ENCODE peak calls at places on chromosomes 5 and 9, in seven cellular contexts. C, Z, M, A, F, L and P are unnamed samples.
A peak's percentile ranks its signal among the peaks of the same experiment; 100 is the strongest.

GRCh38 chr9:129367287-129367686 is 189.2 kb upstream of the IER5L start:
- DNase-seq in C (no peak), Z (no peak), M (no peak), A (no peak), F (no peak), L (no peak), P (no peak)

GRCh38 chr5:125408582-125409069 is 662.2 kb upstream of the ZNF608 start:
- DNase-seq in C (no peak), Z (no peak), M (peak; percentile 27), A (no peak), F (no peak), L (no peak), P (no peak)

GRCh38 chr5:145660897-145661650 is 174.1 kb downstream of the PRELID2 start:
- DNase-seq in C (no peak), Z (no peak), M (no peak), A (no peak), F (no peak), L (no peak), P (no peak)

GRCh38 chr9:111481885-111482636 is 2.1 kb downstream of the ECPAS start:
- DNase-seq in C (no peak), Z (no peak), M (no peak), A (no peak), F (no peak), L (no peak), P (no peak)

GRCh38 chr9:107462691-107463090 is 26.9 kb downstream of the KLF4 start:
- DNase-seq in C (no peak), Z (no peak), M (no peak), A (no peak), F (no peak), L (no peak), P (no peak)

GRCh38 chr5:317086-317811 is 4.3 kb upstream of the AHRR start:
- DNase-seq in C (no peak), Z (no peak), M (peak; percentile 52), A (peak; percentile 87), F (no peak), L (peak; percentile 86), P (peak; percentile 90)

GRCh38 chr5:176817864-176818377 is 7.6 kb downstream of the UNC5A start:
- DNase-seq in C (no peak), Z (no peak), M (no peak), A (no peak), F (no peak), L (peak; percentile 88), P (peak; percentile 58)

GRCh38 chr5:105754056-105754455 is 1916.7 kb downstream of the EFNA5 start:
- DNase-seq in C (no peak), Z (no peak), M (no peak), A (no peak), F (no peak), L (no peak), P (no peak)

GRCh38 chr5:17379188-17379951 is 118.7 kb upstream of the TAF11L2 start:
- DNase-seq in C (no peak), Z (no peak), M (no peak), A (no peak), F (no peak), L (no peak), P (no peak)

GRCh38 chr9:113602126-113603119 is 138.9 kb downstream of the RGS3 start:
- DNase-seq in C (peak; percentile 58), Z (peak; percentile 88), M (peak; percentile 53), A (peak; percentile 86), F (peak; percentile 81), L (peak; percentile 87), P (peak; percentile 80)

GRCh38 chr9:113933188-113933587 is 57.1 kb downstream of the ZNF618 start:
- DNase-seq in C (no peak), Z (no peak), M (no peak), A (no peak), F (no peak), L (no peak), P (no peak)

GRCh38 chr5:73228052-73228451 is 55.1 kb downstream of the TMEM174 start:
- DNase-seq in C (no peak), Z (no peak), M (no peak), A (no peak), F (no peak), L (no peak), P (no peak)

GRCh38 chr5:93850311-93850710 is 108.9 kb upstream of the POU5F2 start:
- DNase-seq in C (no peak), Z (no peak), M (no peak), A (no peak), F (no peak), L (no peak), P (no peak)

GRCh38 chr5:157502143-157502647 is 42.2 kb downstream of the NIPAL4 start:
- DNase-seq in C (no peak), Z (peak; percentile 42), M (no peak), A (peak; percentile 35), F (no peak), L (no peak), P (no peak)

DNA sequence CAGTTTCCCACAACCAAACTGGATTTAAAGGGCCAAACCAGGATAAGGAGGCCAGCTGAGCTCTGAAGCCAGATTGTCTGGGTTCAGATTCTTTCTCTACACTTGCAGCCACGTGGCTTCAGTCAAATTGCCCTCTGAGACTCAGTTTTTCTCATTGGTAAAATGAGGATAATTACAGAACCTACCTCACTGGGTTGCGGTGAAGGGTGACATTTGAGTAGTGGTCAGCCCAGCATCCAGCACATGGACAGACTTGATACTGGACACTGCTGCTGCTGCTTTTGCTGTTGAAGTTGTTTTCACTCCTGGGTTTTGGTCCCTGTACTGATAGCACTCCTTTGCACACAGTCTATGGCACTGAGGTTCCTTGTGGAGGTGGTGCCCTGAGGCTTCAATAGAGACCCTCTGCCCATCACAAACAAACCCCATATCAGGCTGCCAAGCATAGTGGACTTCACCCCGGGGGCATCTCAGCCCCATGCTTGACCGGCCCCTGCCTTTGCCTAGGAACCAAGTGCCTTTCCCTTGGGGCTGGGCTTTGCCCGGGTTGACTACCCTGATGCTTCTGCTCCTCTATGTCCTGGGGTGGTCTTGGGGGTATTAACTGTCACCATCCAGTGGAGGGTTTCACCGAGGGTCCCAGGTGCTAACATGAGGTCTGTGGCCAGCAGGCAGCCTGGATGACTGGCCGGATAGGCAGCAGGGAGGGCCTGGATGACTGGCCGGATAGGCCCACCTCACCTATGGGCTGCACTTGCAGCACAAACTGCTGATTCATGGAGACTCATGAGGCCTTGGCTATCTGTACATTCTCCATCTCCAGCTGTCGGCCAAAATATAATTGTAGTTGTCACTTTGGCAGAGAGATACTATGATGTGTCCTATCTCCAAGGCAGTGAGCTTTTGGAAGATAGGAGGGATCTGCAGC is 25.9 kb upstream of the CDKN2AIPNL start:
- DNase-seq in C (no peak), Z (no peak), M (no peak), A (no peak), F (peak; percentile 59), L (no peak), P (no peak)
- TF ChIP-seq POLR2AphosphoS5 in C (no peak), Z (no peak), M (no peak), A (peak; percentile 90), F (no peak), L (no peak), P (peak; percentile 98)

GRCh38 chr9:133333566-133333965 is 2.4 kb downstream of the SURF6 start:
- DNase-seq in C (no peak), Z (peak; percentile 60), M (no peak), A (no peak), F (peak; percentile 66), L (no peak), P (no peak)

GRCh38 chr9:133333011-133333410 is 3.0 kb downstream of the SURF6 start:
- DNase-seq in C (no peak), Z (peak; percentile 36), M (no peak), A (no peak), F (peak; percentile 47), L (no peak), P (no peak)

GRCh38 chr9:133334161-133334560 is 1.8 kb downstream of the SURF6 start:
- DNase-seq in C (peak; percentile 42), Z (peak; percentile 53), M (no peak), A (no peak), F (peak; percentile 51), L (no peak), P (no peak)

GRCh38 chr9:133339641-133340040 is 3.7 kb upstream of the SURF6 start:
- DNase-seq in C (no peak), Z (no peak), M (no peak), A (no peak), F (no peak), L (no peak), P (no peak)

DNA sequence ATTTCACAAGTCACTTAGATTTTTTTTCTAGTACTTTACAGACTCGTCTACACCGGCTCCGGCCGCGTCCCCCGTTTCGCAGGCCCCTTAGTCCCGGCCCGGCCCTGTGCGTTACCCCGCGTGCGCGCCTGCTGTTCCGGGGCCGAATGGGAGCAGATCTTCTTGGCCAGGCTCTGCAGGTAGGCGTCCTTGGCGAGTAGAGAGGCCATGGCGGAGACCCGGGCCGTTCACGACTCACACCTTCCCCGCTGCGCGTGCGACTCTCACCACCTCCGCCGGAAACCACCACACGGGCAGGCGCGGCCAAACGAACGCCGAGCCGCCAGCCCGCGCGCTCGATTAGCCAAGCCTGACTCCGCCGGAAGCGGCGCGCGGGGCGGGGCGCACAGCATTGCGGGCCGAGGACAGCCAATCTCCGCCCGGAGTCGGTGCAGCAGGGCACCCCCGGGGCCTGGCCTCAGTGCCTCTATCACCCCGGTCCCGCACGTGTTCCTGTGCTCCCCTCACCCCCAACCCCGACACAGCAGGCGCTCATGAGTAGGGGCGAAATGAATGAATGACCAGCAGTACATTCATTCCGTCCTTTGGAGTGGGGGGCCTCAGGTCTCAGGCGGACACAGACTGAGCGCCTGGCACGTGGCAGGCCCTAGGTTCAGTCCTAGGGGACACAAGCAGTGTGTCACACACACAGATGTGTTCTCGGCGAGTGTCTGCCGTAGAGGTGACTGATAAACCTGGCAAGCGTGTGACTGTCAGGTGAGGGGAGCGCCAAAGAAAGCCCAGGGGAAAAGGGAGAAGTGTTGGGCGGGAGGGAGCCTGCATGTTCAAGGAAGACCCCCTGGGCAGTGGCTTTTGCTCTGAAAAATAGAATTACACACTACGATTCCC is at the start of gene SURF6:
- DNase-seq in C (peak; percentile 93), Z (peak; percentile 93), M (peak; percentile 81), A (peak; percentile 93), F (peak; percentile 99), L (peak; percentile 99), P (peak; percentile 94)
- TF ChIP-seq POLR2A in C (no peak), Z (no peak), M (no peak), A (peak; percentile 87), F (no peak), L (peak; percentile 74), P (peak; percentile 70)

DNA sequence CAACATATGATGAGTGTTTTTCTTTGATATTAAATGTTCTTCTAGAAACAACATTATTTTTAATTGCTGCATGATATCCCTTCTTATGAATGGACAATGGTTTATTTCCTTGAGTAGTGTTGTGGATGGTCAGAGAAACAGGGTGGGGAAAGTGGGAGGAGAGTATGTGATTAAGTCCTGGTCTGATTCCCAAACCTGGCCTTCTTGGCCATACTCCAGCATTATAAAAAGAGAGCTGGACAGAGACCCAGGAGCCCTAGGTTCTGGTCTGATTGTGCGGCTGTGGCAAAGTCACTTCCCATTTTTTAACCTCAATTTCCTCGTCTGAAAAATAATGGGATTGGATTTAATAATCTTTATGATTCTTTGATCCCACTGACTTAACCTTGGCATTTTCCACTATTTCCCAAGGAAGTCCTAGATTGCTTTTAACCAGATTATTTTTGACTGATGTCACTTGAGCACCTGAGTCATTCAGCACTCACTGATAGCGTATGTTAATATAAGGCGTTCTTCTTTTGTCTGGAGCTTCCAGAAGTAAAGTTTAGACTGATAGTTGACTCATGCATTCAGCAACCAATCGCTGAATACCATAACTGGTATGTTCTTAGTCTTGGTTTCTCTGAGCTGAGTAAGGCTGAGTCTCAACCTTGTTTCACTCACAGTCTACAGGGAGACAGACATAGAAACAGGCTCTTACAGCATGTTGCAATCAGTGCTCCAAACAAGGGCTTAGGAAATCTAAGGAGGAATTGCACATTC is 26.2 kb downstream of the OSMR start:
- DNase-seq in C (no peak), Z (no peak), M (peak; percentile 95), A (no peak), F (no peak), L (no peak), P (no peak)
- TF ChIP-seq POLR2AphosphoS5 in C (peak; percentile 78), Z (no peak), M (peak; percentile 64), A (no peak), F (no peak), L (peak; percentile 13), P (no peak)

GRCh38 chr9:131502781-131503625 is at the start of gene POMT1:
- DNase-seq in C (peak; percentile 89), Z (peak; percentile 93), M (peak; percentile 18), A (peak; percentile 99), F (peak; percentile 96), L (peak; percentile 97), P (peak; percentile 99)
- TF ChIP-seq POLR2A in C (no peak), Z (peak; percentile 26), M (peak; percentile 26), A (peak; percentile 68), F (no peak), L (peak; percentile 62), P (peak; percentile 35)